ENCODE peak calls at places on chromosomes 5 and 9, in four cellular contexts. F, Y, C and H are unnamed samples. For H3K9me3, the result is how much of the 10 kb centered on the place peaks cover.

GRCh38 chr9:32703635-32704034 is 68.2 kb upstream of the TAF1L start:
- DNase-seq in F (no peak), Y (no peak), C (no peak), H (no peak)

GRCh38 chr5:56298329-56298962 is 65.3 kb upstream of the ANKRD55 start:
- DNase-seq in F (no peak), Y (no peak), C (no peak), H (no peak)

GRCh38 chr5:59562756-59563389 is 330.7 kb downstream of the PDE4D start:
- DNase-seq in F (peak), Y (peak), C (no peak), H (no peak)

GRCh38 chr5:35316611-35317307 is 86.5 kb upstream of the PRLR start:
- DNase-seq in F (no peak), Y (no peak), C (no peak), H (no peak)

GRCh38 chr5:80930940-80931339 is 29.2 kb upstream of the RASGRF2 start:
- DNase-seq in F (no peak), Y (no peak), C (no peak), H (no peak)

GRCh38 chr9:97529363-97530076 is 28.1 kb downstream of the TMOD1 start:
- DNase-seq in F (no peak), Y (no peak), C (no peak), H (no peak)

GRCh38 chr5:174338204-174339010 is 292.9 kb downstream of the NSG2 start:
- DNase-seq in F (no peak), Y (no peak), C (no peak), H (peak)

GRCh38 chr5:54516051-54516645 is 1.4 kb upstream of the SNX18 start:
- DNase-seq in F (no peak), Y (no peak), C (no peak), H (no peak)

GRCh38 chr9:7028591-7028990 is 270.8 kb downstream of the KDM4C start:
- DNase-seq in F (no peak), Y (no peak), C (no peak), H (no peak)

GRCh38 chr5:35822541-35822940 is 34.1 kb upstream of the IL7R start:
- DNase-seq in F (no peak), Y (peak), C (no peak), H (no peak)

GRCh38 chr5:31733365-31733764 is 94.4 kb downstream of the PDZD2 start:
- DNase-seq in F (no peak), Y (no peak), C (no peak), H (no peak)

GRCh38 chr9:28782630-28783029 is 1209.3 kb upstream of the C9orf72 start:
- DNase-seq in F (no peak), Y (no peak), C (no peak), H (no peak)

GRCh38 chr5:109695005-109695926 is 5.5 kb downstream of the MAN2A1 start:
- DNase-seq in F (no peak), Y (no peak), C (no peak), H (no peak)

GRCh38 chr5:122447941-122448340 is 135.9 kb downstream of the SNCAIP start:
- DNase-seq in F (no peak), Y (no peak), C (no peak), H (no peak)

GRCh38 chr9:94945191-94946144 is 219.0 kb downstream of the AOPEP start:
- DNase-seq in F (peak), Y (peak), C (no peak), H (peak)

GRCh38 chr5:83471405-83472212 is at the start of gene VCAN:
- DNase-seq in F (peak), Y (peak), C (peak), H (peak)

GRCh38 chr5:140312067-140312790 is 9.3 kb upstream of the PFDN1 start:
- DNase-seq in F (peak), Y (no peak), C (no peak), H (peak)

GRCh38 chr5:3359642-3360041 is 236.0 kb upstream of the IRX1 start:
- DNase-seq in F (no peak), Y (no peak), C (no peak), H (no peak)

GRCh38 chr5:157915638-157916037 is 56.7 kb upstream of the CLINT1 start:
- DNase-seq in F (no peak), Y (peak), C (peak), H (peak)

GRCh38 chr5:69225859-69226258 is 8.8 kb upstream of the CDK7 start:
- DNase-seq in F (no peak), Y (no peak), C (no peak), H (no peak)

GRCh38 chr5:55929020-55929799 is 65.6 kb downstream of the IL6ST start:
- DNase-seq in F (no peak), Y (no peak), C (no peak), H (no peak)

GRCh38 chr9:30301271-30301963 is 2083.0 kb upstream of the ACO1 start:
- DNase-seq in F (no peak), Y (no peak), C (no peak), H (no peak)

GRCh38 chr5:64301566-64301965 is 135.9 kb downstream of the RNF180 start:
- DNase-seq in F (no peak), Y (no peak), C (no peak), H (no peak)

GRCh38 chr9:114207034-114207815 is 51.9 kb downstream of the COL27A1 start:
- DNase-seq in F (no peak), Y (no peak), C (peak), H (peak)

GRCh38 chr5:1958211-1959010 is 75.7 kb upstream of the IRX4 start:
- DNase-seq in F (no peak), Y (no peak), C (no peak), H (no peak)

GRCh38 chr9:36949470-36949869 is 84.6 kb downstream of the PAX5 start:
- DNase-seq in F (no peak), Y (no peak), C (no peak), H (no peak)

GRCh38 chr5:106116682-106117081 is 1554.1 kb downstream of the EFNA5 start:
- DNase-seq in F (peak), Y (no peak), C (no peak), H (no peak)

GRCh38 chr5:157180374-157181264 is at the start of gene ITK:
- DNase-seq in F (no peak), Y (no peak), C (no peak), H (no peak)

GRCh38 chr5:157819502-157820125 is 39.3 kb downstream of the CLINT1 start:
- DNase-seq in F (no peak), Y (no peak), C (no peak), H (no peak)

GRCh38 chr9:5449521-5450359 is 602 bp upstream of the CD274 start:
- DNase-seq in F (no peak), Y (no peak), C (no peak), H (no peak)

GRCh38 chr9:36833954-36834353 is 200.1 kb downstream of the PAX5 start:
- DNase-seq in F (no peak), Y (no peak), C (no peak), H (no peak)

DNA sequence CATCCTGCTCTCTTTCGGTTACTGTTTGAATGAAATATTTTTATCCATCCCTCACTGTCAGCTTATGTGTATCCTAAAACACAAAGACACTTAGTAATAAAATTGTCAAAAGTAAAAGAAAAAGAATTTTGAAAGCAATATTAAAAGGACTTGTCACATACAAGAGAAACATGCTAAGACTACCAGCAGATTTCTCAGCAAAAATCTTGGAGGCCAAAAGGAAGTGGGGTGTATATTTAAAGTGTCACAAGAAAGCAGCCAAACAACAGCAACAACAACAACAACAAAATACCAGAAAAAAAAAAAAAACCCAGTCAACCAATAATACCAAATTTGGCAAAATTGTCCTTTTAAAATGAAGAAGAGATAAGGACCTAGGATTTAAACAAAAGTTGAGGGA is 678.7 kb upstream of the TYRP1 start:
- DNase-seq in F (no peak), Y (no peak), C (no peak), H (no peak)
- H3K9me3 ChIP-seq in F (under half), Y (half or more), C (under half), H (under half)

DNA sequence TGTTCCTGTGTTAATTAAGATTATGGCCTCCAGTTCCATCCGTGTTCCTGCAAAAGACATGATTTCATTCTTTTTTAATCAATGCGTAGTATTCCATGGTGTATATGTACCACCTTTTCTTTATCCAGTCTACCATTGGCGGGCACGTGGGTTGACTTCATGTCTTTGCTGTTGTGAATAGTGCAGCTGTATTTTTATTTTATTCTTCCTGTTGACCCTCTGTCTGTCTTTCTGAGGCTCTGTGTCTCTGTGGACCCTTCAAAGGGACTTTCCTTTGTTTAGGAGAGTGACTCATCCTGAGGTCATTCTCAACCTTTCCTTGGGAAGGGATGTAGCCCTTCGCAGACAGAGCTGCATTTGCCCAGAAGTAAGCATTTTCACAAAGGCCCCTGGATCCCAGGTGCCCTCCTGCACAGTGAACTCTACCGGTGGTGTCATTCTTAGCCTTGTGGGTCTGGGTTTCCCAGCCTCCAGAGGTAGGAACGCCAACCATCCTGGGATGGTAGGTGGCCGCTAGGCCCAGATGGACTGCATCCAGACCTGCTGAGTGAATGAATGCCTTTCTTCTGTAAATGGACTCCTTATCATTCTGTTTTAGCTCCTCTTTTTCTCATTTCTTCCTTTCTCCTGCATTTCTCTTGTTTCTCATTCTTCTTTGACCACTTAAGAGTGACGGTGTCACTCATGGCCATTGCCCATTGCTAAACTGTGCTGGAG is 22.4 kb downstream of the TRIO start:
- DNase-seq in F (no peak), Y (no peak), C (no peak), H (peak)
- H3K9me3 ChIP-seq in F (under half), Y (under half), C (under half), H (under half)

DNA sequence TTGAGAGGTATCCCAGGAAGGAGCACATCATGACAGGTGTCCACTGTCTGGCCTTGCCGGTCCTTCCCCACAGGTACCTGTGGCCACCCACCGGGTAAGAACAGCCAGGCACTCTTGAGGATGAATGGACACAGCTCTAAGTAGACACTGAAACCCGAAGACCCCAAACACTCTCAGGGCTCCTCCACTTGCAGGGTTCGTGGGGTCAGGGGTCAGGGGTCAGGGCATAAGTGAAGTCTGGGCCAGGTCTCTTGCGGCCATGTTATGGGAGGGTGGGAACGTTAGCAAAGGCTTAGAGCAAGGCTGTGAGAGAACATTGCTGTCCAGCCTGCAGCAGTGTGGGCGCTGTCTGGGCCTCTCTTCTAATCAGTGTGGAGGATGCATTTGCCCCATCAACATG is 40.0 kb downstream of the MAPK9 start:
- DNase-seq in F (no peak), Y (no peak), C (no peak), H (no peak)
- H3K9me3 ChIP-seq in F (half or more), Y (half or more), C (under half), H (under half)

GRCh38 chr9:79664375-79664825 is 92.6 kb downstream of the TLE4 start:
- DNase-seq in F (no peak), Y (no peak), C (no peak), H (no peak)

GRCh38 chr9:79667716-79668458 is 96.1 kb downstream of the TLE4 start:
- DNase-seq in F (no peak), Y (no peak), C (peak), H (no peak)

GRCh38 chr9:79665383-79665782 is 93.6 kb downstream of the TLE4 start:
- DNase-seq in F (no peak), Y (no peak), C (no peak), H (no peak)

GRCh38 chr9:79663878-79664277 is 92.1 kb downstream of the TLE4 start:
- DNase-seq in F (no peak), Y (no peak), C (no peak), H (no peak)

DNA sequence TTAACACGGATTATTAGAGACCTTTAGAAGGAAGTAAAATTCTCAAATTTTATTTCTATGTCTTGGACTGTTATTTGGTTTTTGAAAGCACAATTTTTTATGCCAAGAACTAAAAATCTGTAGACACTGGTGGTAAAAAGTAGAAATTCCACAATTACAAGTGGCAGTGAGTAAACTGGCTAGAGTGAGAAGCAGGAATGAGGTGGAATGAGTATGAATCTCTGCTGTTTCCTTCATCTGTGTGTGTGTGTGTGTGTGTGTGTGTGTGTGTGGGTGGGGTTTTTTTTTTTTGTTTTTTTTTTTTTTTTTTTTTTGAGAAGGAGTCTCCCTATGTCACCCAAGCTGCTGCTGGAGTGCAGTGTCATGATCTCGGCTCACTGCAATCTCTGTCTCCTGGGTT is 94.2 kb downstream of the TLE4 start:
- DNase-seq in F (no peak), Y (no peak), C (no peak), H (no peak)
- H3K9me3 ChIP-seq in F (under half), Y (under half), C (under half), H (under half)

GRCh38 chr5:145585-146323 is 45.5 kb upstream of the LRRC14B start:
- DNase-seq in F (no peak), Y (no peak), C (no peak), H (no peak)
- H3K9me3 ChIP-seq in F (under half), Y (under half), C (under half), H (under half)